ENCODE peak calls at places on chromosomes 16 and 17, in four cellular contexts. One of them, this sample, is unnamed.

GRCh38 chr16:17384473-17384872 is 86.3 kb downstream of the XYLT1 start:
- DNase-seq in sigmoid colon: no peak
- DNase-seq in activated CD4-positive, CD25-positive, alpha-beta regulatory T cell: no peak
- DNase-seq in lower leg skin: no peak
- DNase-seq in this sample: no peak

GRCh38 chr16:49834496-49835009 is 21.4 kb downstream of the ZNF423 start:
- DNase-seq in sigmoid colon: peak; percentile 87
- DNase-seq in activated CD4-positive, CD25-positive, alpha-beta regulatory T cell: no peak
- DNase-seq in lower leg skin: no peak
- DNase-seq in this sample: no peak

GRCh38 chr16:30519120-30520049 is 7.0 kb downstream of the ZNF768 start:
- DNase-seq in sigmoid colon: no peak
- DNase-seq in lower leg skin: no peak
- DNase-seq in activated CD4-positive, CD25-positive, alpha-beta regulatory T cell: no peak
- DNase-seq in this sample: no peak

GRCh38 chr16:6918661-6919060 is 414.0 kb upstream of the RBFOX1 start:
- DNase-seq in sigmoid colon: no peak
- DNase-seq in lower leg skin: no peak
- DNase-seq in activated CD4-positive, CD25-positive, alpha-beta regulatory T cell: no peak
- DNase-seq in this sample: no peak

GRCh38 chr17:40694584-40694983 is 9.0 kb downstream of the KRT24 start:
- DNase-seq in activated CD4-positive, CD25-positive, alpha-beta regulatory T cell: no peak
- DNase-seq in sigmoid colon: no peak
- DNase-seq in lower leg skin: no peak
- DNase-seq in this sample: no peak

GRCh38 chr16:2339521-2340484 is 725 bp downstream of the ABCA3 start:
- DNase-seq in activated CD4-positive, CD25-positive, alpha-beta regulatory T cell: peak; percentile 18
- DNase-seq in lower leg skin: no peak
- DNase-seq in sigmoid colon: peak; percentile 83
- DNase-seq in this sample: no peak

GRCh38 chr16:88566158-88566557 is 4.0 kb upstream of the ZC3H18 start:
- DNase-seq in lower leg skin: no peak
- DNase-seq in activated CD4-positive, CD25-positive, alpha-beta regulatory T cell: no peak
- DNase-seq in sigmoid colon: no peak
- DNase-seq in this sample: peak; percentile 41

GRCh38 chr17:79473111-79473835 is 137.6 kb downstream of the RBFOX3 start:
- DNase-seq in lower leg skin: no peak
- DNase-seq in activated CD4-positive, CD25-positive, alpha-beta regulatory T cell: no peak
- DNase-seq in sigmoid colon: no peak
- DNase-seq in this sample: no peak

GRCh38 chr16:86085161-86085611 is 186.2 kb downstream of the IRF8 start:
- DNase-seq in sigmoid colon: peak; percentile 58
- DNase-seq in activated CD4-positive, CD25-positive, alpha-beta regulatory T cell: no peak
- DNase-seq in lower leg skin: no peak
- DNase-seq in this sample: no peak

GRCh38 chr17:47611372-47612350 is 38.1 kb upstream of the KPNB1 start:
- DNase-seq in lower leg skin: no peak
- DNase-seq in sigmoid colon: no peak
- DNase-seq in activated CD4-positive, CD25-positive, alpha-beta regulatory T cell: no peak
- DNase-seq in this sample: no peak

GRCh38 chr17:81090361-81091133 is 55.6 kb downstream of the BAIAP2 start:
- DNase-seq in lower leg skin: peak; percentile 86
- DNase-seq in sigmoid colon: peak; percentile 85
- DNase-seq in activated CD4-positive, CD25-positive, alpha-beta regulatory T cell: no peak
- DNase-seq in this sample: no peak

GRCh38 chr16:82801361-82801760 is 174.6 kb downstream of the CDH13 start:
- DNase-seq in activated CD4-positive, CD25-positive, alpha-beta regulatory T cell: no peak
- DNase-seq in lower leg skin: no peak
- DNase-seq in sigmoid colon: no peak
- DNase-seq in this sample: no peak

GRCh38 chr16:57329718-57330327 is 28.8 kb upstream of the CCL22 start:
- DNase-seq in lower leg skin: no peak
- DNase-seq in activated CD4-positive, CD25-positive, alpha-beta regulatory T cell: no peak
- DNase-seq in sigmoid colon: no peak
- DNase-seq in this sample: no peak

GRCh38 chr17:19513897-19514488 is 19.7 kb upstream of the SLC47A1 start:
- DNase-seq in sigmoid colon: peak; percentile 84
- DNase-seq in activated CD4-positive, CD25-positive, alpha-beta regulatory T cell: peak; percentile 37
- DNase-seq in lower leg skin: peak; percentile 59
- DNase-seq in this sample: peak; percentile 33

GRCh38 chr16:4380131-4381063 is 8.7 kb downstream of the VASN start:
- DNase-seq in activated CD4-positive, CD25-positive, alpha-beta regulatory T cell: no peak
- DNase-seq in sigmoid colon: no peak
- DNase-seq in lower leg skin: no peak
- DNase-seq in this sample: no peak

GRCh38 chr17:77675816-77676799 is 282.4 kb upstream of the TNRC6C start:
- DNase-seq in sigmoid colon: peak; percentile 55
- DNase-seq in activated CD4-positive, CD25-positive, alpha-beta regulatory T cell: no peak
- DNase-seq in lower leg skin: no peak
- DNase-seq in this sample: no peak

This sample was measured in activated T-helper 9 cell treated with anti-CD3 and anti-CD28 coated beads, Interleukin-2, amount 50 U/mL, for 16 hours.